ENCODE peak calls at places on chromosomes 16 and 17, in four cellular contexts. Y is HepG2, X is K562, U is GM12878. K is an unnamed sample.

GRCh38 chr16:4664538-4665418 is 28.6 kb upstream of the NUDT16L1 start:
- DNase-seq in Y (peak), U (no peak), X (no peak), K (no peak)

GRCh38 chr17:51298508-51299371 is 38.4 kb downstream of the UTP18 start:
- DNase-seq in U (no peak), Y (peak), X (peak), K (peak)

GRCh38 chr16:69131167-69131748 is 1.1 kb downstream of the CHTF8 start:
- DNase-seq in X (peak), Y (no peak), U (no peak), K (peak)

GRCh38 chr17:45222273-45222993 is 748 bp downstream of the FMNL1 start:
- DNase-seq in X (peak), Y (no peak), U (no peak), K (no peak)

GRCh38 chr16:3486506-3487215 is 8.6 kb downstream of the C16orf90 start:
- DNase-seq in U (no peak), Y (no peak), X (no peak), K (no peak)

GRCh38 chr16:10787304-10787703 is 31.3 kb downstream of the TVP23A start:
- DNase-seq in Y (no peak), X (no peak), U (no peak), K (no peak)

GRCh38 chr16:10558746-10559641 is 21.4 kb downstream of the EMP2 start:
- DNase-seq in X (no peak), U (no peak), Y (no peak), K (no peak)

GRCh38 chr16:3328643-3329042 is 23.3 kb downstream of the ZNF75A start:
- DNase-seq in U (no peak), Y (peak), X (no peak), K (no peak)

GRCh38 chr16:19595043-19595767 is 39.7 kb downstream of the VPS35L start:
- DNase-seq in X (no peak), Y (no peak), U (no peak), K (peak)

GRCh38 chr17:6408271-6408670 is 26.6 kb downstream of the AIPL1 start:
- DNase-seq in U (no peak), Y (no peak), X (no peak), K (no peak)

GRCh38 chr17:6415616-6416015 is 19.3 kb downstream of the AIPL1 start:
- DNase-seq in U (no peak), X (no peak), Y (no peak), K (no peak)

DNA sequence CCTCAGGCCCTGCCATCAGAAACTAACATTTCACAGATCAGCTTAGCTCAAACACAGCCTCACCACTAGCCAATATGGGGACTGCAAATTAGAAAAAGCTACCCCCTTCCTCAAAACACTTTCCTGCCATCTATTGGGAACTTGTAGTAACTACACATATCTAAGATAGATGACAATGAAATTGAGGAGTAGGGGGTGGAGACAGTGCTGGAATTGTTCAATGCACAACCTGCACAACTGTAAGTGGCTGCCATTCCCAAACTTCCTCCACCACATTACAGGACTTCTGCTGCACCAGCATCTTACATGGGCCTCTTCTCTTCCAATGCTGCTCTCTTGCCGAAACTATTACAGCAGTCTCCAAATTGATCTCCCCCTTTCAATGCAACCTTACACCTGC is 21.8 kb downstream of the AIPL1 start:
- DNase-seq in Y (peak), X (peak), U (no peak), K (peak)
- TF ChIP-seq SMC3 in Y (peak), X (peak), U (peak), K (peak)

GRCh38 chr17:74874615-74875037 is 1.8 kb upstream of the FDXR start:
- DNase-seq in X (no peak), U (no peak), Y (no peak), K (no peak)

GRCh38 chr17:74873874-74874614 is 1.2 kb upstream of the FDXR start:
- DNase-seq in X (no peak), Y (peak), U (no peak), K (peak)

GRCh38 chr17:74871329-74872076 is 1.3 kb downstream of the FDXR start:
- DNase-seq in Y (no peak), U (no peak), X (no peak), K (no peak)

GRCh38 chr17:74872313-74873035 is at the start of gene FDXR:
- DNase-seq in X (no peak), Y (peak), U (no peak), K (no peak)

DNA sequence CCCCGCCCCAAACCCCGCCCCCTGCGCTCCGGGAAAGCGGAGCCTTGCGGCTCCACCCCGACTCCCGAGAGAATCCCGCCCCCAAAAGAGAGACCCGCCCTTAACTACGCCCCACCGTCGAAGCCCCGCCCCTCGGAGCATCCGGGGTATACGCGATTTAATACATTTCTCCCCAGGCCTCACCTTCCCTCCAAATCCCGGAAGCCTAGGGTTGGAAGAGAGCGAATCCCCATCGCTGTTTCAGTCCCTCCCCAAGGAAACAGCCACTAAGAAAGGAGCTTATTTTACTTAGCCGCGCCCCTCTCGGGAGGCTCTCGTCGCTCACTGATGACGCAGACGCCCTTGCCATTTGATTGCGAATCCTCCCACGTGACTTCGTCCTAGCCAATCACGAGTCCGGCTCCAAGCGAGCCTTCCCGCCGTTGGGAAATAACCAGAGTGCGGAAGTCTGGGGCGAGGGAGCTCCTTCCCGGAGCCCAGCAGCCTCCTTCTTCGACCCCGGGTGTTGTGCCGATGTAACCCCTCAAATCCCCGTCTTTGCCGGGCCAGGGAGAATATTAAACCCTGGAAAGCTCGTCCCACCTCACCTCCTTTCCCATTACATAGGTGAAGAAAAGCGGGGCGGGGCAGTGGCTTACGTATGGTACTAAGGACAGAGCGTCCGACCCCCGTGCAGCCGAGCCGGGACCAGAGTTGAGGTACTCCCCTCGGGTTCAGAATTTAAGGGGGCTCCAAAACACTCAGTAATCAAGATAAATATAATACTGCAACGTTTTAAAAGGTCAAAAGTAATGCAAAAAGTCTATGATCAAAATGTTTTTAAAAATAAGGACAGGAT is 461 bp upstream of the FDXR start:
- DNase-seq in Y (peak), X (peak), U (peak), K (peak)
- TF ChIP-seq REST in Y (no peak), X (peak), U (no peak), K (no peak)

DNA sequence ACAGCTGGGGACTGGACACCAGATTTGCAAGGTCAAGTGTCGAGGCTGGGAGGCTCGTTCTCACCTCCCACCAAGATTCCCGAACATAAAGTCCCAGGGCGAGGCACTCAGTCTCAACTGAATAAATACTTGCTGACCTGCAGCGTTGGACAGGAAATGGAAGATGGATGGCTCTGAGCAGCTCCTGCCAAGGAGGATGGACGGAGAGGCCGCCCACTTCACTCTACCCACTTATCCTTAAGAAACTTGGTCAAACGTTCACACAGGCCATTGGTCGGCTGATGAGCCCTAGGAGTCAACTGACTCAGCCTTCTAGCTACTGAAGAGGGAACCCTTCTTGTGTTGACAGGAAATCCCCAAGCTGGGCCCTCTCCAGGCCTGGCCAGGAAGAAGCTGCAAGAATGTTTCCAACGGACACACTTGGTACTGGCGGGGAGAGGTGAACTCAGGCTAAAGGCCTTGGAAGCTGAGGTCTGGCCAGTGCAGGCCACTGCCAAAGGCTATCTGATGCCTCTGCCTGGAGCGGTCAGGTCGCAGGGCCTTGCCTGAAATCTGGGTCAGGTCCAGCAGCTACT is 50.0 kb downstream of the VAC14 start:
- DNase-seq in U (no peak), X (no peak), Y (no peak), K (peak)
- TF ChIP-seq KDM1A in U (no peak), X (no peak), Y (no peak), K (no peak)

GRCh38 chr17:62859146-62859545 is 51.0 kb upstream of the MARCHF10 start:
- DNase-seq in Y (no peak), X (no peak), U (no peak), K (no peak)
- TF ChIP-seq SMC3 in Y (no peak), X (no peak), U (no peak), K (no peak)

GRCh38 chr17:81345211-81346089 is 49.8 kb upstream of the BAHCC1 start:
- DNase-seq in X (peak), Y (peak), U (no peak), K (peak)

GRCh38 chr17:81348097-81349055 is 46.9 kb upstream of the BAHCC1 start:
- DNase-seq in X (no peak), Y (no peak), U (no peak), K (no peak)

GRCh38 chr17:81347437-81347836 is 47.8 kb upstream of the BAHCC1 start:
- DNase-seq in Y (no peak), X (no peak), U (no peak), K (no peak)

GRCh38 chr17:81346908-81347349 is 48.3 kb upstream of the BAHCC1 start:
- DNase-seq in U (no peak), X (no peak), Y (no peak), K (no peak)

DNA sequence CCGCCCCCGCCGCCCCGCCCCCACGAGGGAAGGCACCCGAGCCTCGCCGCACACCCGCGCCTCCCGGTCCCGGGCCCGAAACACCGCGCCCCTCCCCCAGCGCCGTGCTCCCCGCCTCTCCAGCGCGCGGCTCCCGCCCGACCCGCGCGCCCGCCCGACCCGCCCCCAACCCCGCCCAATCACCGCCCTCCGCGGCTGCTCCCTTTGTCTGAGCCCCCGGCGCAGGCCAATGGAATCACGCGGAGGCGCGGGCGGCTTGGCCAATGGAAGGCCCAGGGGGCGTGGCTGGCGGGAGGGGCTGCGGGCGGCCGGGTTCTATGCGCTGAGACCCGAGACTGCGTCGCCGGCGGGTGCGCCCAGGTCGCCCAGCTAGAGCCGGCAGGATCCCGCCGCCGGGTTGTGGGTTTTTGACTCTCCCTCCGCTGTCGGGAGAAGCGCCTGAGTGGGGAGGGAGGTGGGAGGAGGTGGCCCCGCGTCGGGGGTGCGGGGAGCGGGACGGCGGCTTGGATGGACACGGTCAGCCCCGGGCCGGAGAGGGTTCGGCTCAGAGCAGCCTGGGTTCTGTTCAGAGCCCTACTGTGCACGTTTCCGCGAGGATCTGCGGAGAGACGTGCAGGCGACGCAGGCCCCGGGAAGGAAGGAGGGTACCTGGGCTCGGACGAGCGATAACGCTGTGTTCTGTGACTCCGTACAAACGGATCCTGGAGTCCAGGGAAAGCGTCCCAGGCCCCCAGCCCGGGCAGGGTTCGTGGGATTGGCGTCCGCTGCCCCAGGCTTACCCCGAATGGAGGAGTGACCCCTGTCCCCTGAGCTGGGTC is 49.0 kb upstream of the BAHCC1 start:
- DNase-seq in Y (peak), U (peak), X (peak), K (peak)
- TF ChIP-seq REST in Y (no peak), U (no peak), X (no peak), K (no peak)

GRCh38 chr17:14297161-14297851 is 3.6 kb upstream of the HS3ST3B1 start:
- DNase-seq in Y (peak), U (no peak), X (no peak), K (peak)
- TF ChIP-seq KDM1A in Y (peak), U (no peak), X (no peak), K (no peak)

GRCh38 chr17:42613699-42614295 is 4.3 kb downstream of the TUBG1 start:
- DNase-seq in X (no peak), U (no peak), Y (no peak), K (no peak)

GRCh38 chr17:42612013-42612412 is 2.5 kb downstream of the TUBG1 start:
- DNase-seq in X (no peak), Y (no peak), U (no peak), K (no peak)

GRCh38 chr17:42603318-42603717 is 5.9 kb downstream of the RETREG3 start:
- DNase-seq in U (no peak), X (no peak), Y (no peak), K (no peak)

GRCh38 chr17:42609182-42609813 is at the start of the genes RETREG3 and TUBG1:
- DNase-seq in Y (peak), X (peak), U (peak), K (peak)

DNA sequence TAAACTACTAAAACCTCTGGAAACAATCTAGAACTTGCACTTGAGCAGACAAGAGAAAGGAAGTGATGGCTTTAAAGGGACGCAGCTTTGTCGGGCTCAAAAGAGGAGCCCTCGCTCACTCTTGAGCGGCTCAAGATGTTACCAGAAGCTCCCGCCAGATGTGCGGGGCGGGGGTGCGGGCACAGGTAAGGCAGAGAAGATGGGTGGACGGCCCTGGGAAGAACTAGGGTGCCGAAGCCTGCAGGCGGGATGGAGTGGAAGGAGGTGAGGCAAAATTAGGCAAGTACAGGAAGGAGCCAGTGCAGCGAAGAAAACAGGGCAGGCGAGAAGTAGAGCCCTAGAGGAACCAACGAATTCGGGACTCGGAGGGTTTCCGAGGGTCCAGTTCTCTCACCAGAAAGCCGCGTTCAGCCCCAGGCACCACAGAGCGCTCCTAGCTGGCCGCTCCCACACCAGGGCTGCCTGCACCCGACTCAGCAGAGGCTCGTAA is 437 bp downstream of the RETREG3 start:
- DNase-seq in U (no peak), X (no peak), Y (no peak), K (no peak)
- TF ChIP-seq SMC3 in U (no peak), X (no peak), Y (no peak), K (no peak)

GRCh38 chr17:76623271-76624146 is 20.0 kb downstream of the ST6GALNAC1 start:
- DNase-seq in Y (peak), X (peak), U (no peak), K (peak)
- TF ChIP-seq REST in Y (no peak), X (no peak), U (no peak), K (no peak)

DNA sequence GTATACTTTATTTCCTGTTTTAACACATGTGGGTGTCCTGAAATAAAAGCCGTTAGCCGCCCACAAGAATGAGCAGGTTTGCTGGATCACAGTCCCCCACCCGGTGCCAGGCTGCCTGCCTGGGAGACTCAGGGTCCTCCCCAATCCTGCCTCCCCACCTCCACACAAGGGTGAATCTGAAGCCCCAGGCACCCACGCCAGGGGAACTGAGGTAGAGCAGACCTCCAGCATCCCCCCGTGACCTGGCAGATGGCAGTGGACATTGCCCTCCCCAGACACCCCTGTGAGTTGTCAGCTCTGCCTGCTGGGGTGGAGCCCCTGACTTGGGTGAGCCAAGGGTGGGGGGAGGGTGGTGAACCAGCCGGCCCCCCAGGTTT is 114.8 kb downstream of the METRNL start:
- DNase-seq in X (no peak), U (no peak), Y (no peak), K (no peak)
- TF ChIP-seq KDM1A in X (no peak), U (no peak), Y (no peak), K (no peak)

GRCh38 chr16:88613911-88614817 is 24.2 kb upstream of the IL17C start:
- DNase-seq in Y (no peak), U (no peak), X (no peak), K (no peak)
- TF ChIP-seq SMC3 in Y (no peak), U (no peak), X (no peak), K (no peak)